ENCODE peak calls at places on chromosome 20, in eight cellular contexts. One of them, this sample, is unnamed.

GRCh38 chr20:38209736-38210405 is 44.8 kb upstream of the TGM2 start:
- DNase-seq in left colon: no peak
- DNase-seq in GOT3: no peak
- DNase-seq in stimulated activated CD4-positive, alpha-beta T cell treated with anti-CD3 and anti-CD28 coated beads, Interleukin-15, amount 100 ng/mL, for 1 hour: no peak
- DNase-seq in KG1: no peak
- DNase-seq in heart right ventricle: no peak
- DNase-seq in neural crest cell: no peak
- DNase-seq in activated CD4-positive, alpha-beta T cell treated with anti-CD3 and anti-CD28 coated beads, Interleukin-2, amount 50 U/mL, for 4 hours: no peak
- DNase-seq in this sample: no peak

GRCh38 chr20:10747019-10747418 is 73.2 kb upstream of the JAG1 start:
- DNase-seq in left colon: peak; percentile 68
- DNase-seq in GOT3: no peak
- DNase-seq in stimulated activated CD4-positive, alpha-beta T cell treated with anti-CD3 and anti-CD28 coated beads, Interleukin-15, amount 100 ng/mL, for 1 hour: no peak
- DNase-seq in KG1: no peak
- DNase-seq in heart right ventricle: peak; percentile 13
- DNase-seq in neural crest cell: no peak
- DNase-seq in activated CD4-positive, alpha-beta T cell treated with anti-CD3 and anti-CD28 coated beads, Interleukin-2, amount 50 U/mL, for 4 hours: no peak
- DNase-seq in this sample: no peak

GRCh38 chr20:25695532-25696383 is 895 bp downstream of the ZNF337 start:
- DNase-seq in left colon: no peak
- DNase-seq in GOT3: no peak
- DNase-seq in stimulated activated CD4-positive, alpha-beta T cell treated with anti-CD3 and anti-CD28 coated beads, Interleukin-15, amount 100 ng/mL, for 1 hour: no peak
- DNase-seq in KG1: no peak
- DNase-seq in heart right ventricle: peak; percentile 30
- DNase-seq in neural crest cell: no peak
- DNase-seq in activated CD4-positive, alpha-beta T cell treated with anti-CD3 and anti-CD28 coated beads, Interleukin-2, amount 50 U/mL, for 4 hours: no peak
- DNase-seq in this sample: no peak

GRCh38 chr20:51345601-51346101 is 196.9 kb downstream of the NFATC2 start:
- DNase-seq in left colon: no peak
- DNase-seq in GOT3: peak; percentile 74
- DNase-seq in stimulated activated CD4-positive, alpha-beta T cell treated with anti-CD3 and anti-CD28 coated beads, Interleukin-15, amount 100 ng/mL, for 1 hour: no peak
- DNase-seq in KG1: no peak
- DNase-seq in heart right ventricle: no peak
- DNase-seq in neural crest cell: no peak
- DNase-seq in activated CD4-positive, alpha-beta T cell treated with anti-CD3 and anti-CD28 coated beads, Interleukin-2, amount 50 U/mL, for 4 hours: no peak
- DNase-seq in this sample: no peak

GRCh38 chr20:40493071-40493470 is 196.0 kb downstream of the MAFB start:
- DNase-seq in left colon: no peak
- DNase-seq in GOT3: no peak
- DNase-seq in stimulated activated CD4-positive, alpha-beta T cell treated with anti-CD3 and anti-CD28 coated beads, Interleukin-15, amount 100 ng/mL, for 1 hour: no peak
- DNase-seq in KG1: no peak
- DNase-seq in heart right ventricle: peak; percentile 17
- DNase-seq in neural crest cell: no peak
- DNase-seq in activated CD4-positive, alpha-beta T cell treated with anti-CD3 and anti-CD28 coated beads, Interleukin-2, amount 50 U/mL, for 4 hours: no peak
- DNase-seq in this sample: no peak

GRCh38 chr20:1566701-1567100 is 9.2 kb upstream of the SIRPD start:
- DNase-seq in left colon: no peak
- DNase-seq in GOT3: no peak
- DNase-seq in stimulated activated CD4-positive, alpha-beta T cell treated with anti-CD3 and anti-CD28 coated beads, Interleukin-15, amount 100 ng/mL, for 1 hour: no peak
- DNase-seq in KG1: no peak
- DNase-seq in heart right ventricle: no peak
- DNase-seq in neural crest cell: no peak
- DNase-seq in activated CD4-positive, alpha-beta T cell treated with anti-CD3 and anti-CD28 coated beads, Interleukin-2, amount 50 U/mL, for 4 hours: no peak
- DNase-seq in this sample: no peak

GRCh38 chr20:23205221-23205620 is 119.1 kb upstream of the CD93 start:
- DNase-seq in left colon: no peak
- DNase-seq in GOT3: no peak
- DNase-seq in stimulated activated CD4-positive, alpha-beta T cell treated with anti-CD3 and anti-CD28 coated beads, Interleukin-15, amount 100 ng/mL, for 1 hour: no peak
- DNase-seq in KG1: no peak
- DNase-seq in heart right ventricle: no peak
- DNase-seq in neural crest cell: no peak
- DNase-seq in activated CD4-positive, alpha-beta T cell treated with anti-CD3 and anti-CD28 coated beads, Interleukin-2, amount 50 U/mL, for 4 hours: no peak
- DNase-seq in this sample: no peak

GRCh38 chr20:54560357-54560756 is 85.0 kb downstream of the DOK5 start:
- DNase-seq in left colon: no peak
- DNase-seq in GOT3: no peak
- DNase-seq in stimulated activated CD4-positive, alpha-beta T cell treated with anti-CD3 and anti-CD28 coated beads, Interleukin-15, amount 100 ng/mL, for 1 hour: no peak
- DNase-seq in KG1: no peak
- DNase-seq in heart right ventricle: no peak
- DNase-seq in neural crest cell: no peak
- DNase-seq in activated CD4-positive, alpha-beta T cell treated with anti-CD3 and anti-CD28 coated beads, Interleukin-2, amount 50 U/mL, for 4 hours: no peak
- DNase-seq in this sample: no peak

GRCh38 chr20:18585134-18585533 is 2.7 kb upstream of the DTD1 start:
- DNase-seq in left colon: no peak
- DNase-seq in GOT3: no peak
- DNase-seq in stimulated activated CD4-positive, alpha-beta T cell treated with anti-CD3 and anti-CD28 coated beads, Interleukin-15, amount 100 ng/mL, for 1 hour: no peak
- DNase-seq in KG1: no peak
- DNase-seq in heart right ventricle: no peak
- DNase-seq in neural crest cell: no peak
- DNase-seq in activated CD4-positive, alpha-beta T cell treated with anti-CD3 and anti-CD28 coated beads, Interleukin-2, amount 50 U/mL, for 4 hours: no peak
- DNase-seq in this sample: no peak

GRCh38 chr20:44461142-44461802 is 14.4 kb upstream of the TTPAL start:
- DNase-seq in left colon: no peak
- DNase-seq in GOT3: no peak
- DNase-seq in stimulated activated CD4-positive, alpha-beta T cell treated with anti-CD3 and anti-CD28 coated beads, Interleukin-15, amount 100 ng/mL, for 1 hour: no peak
- DNase-seq in KG1: no peak
- DNase-seq in heart right ventricle: no peak
- DNase-seq in neural crest cell: no peak
- DNase-seq in activated CD4-positive, alpha-beta T cell treated with anti-CD3 and anti-CD28 coated beads, Interleukin-2, amount 50 U/mL, for 4 hours: no peak
- DNase-seq in this sample: no peak

GRCh38 chr20:7399575-7399974 is 540.7 kb downstream of the HAO1 start:
- DNase-seq in left colon: no peak
- DNase-seq in GOT3: no peak
- DNase-seq in stimulated activated CD4-positive, alpha-beta T cell treated with anti-CD3 and anti-CD28 coated beads, Interleukin-15, amount 100 ng/mL, for 1 hour: no peak
- DNase-seq in KG1: no peak
- DNase-seq in heart right ventricle: no peak
- DNase-seq in neural crest cell: no peak
- DNase-seq in activated CD4-positive, alpha-beta T cell treated with anti-CD3 and anti-CD28 coated beads, Interleukin-2, amount 50 U/mL, for 4 hours: no peak
- DNase-seq in this sample: no peak

GRCh38 chr20:32537657-32538525 is 47.2 kb downstream of the NOL4L start:
- DNase-seq in left colon: peak; percentile 47
- DNase-seq in GOT3: no peak
- DNase-seq in stimulated activated CD4-positive, alpha-beta T cell treated with anti-CD3 and anti-CD28 coated beads, Interleukin-15, amount 100 ng/mL, for 1 hour: no peak
- DNase-seq in KG1: no peak
- DNase-seq in heart right ventricle: no peak
- DNase-seq in neural crest cell: no peak
- DNase-seq in activated CD4-positive, alpha-beta T cell treated with anti-CD3 and anti-CD28 coated beads, Interleukin-2, amount 50 U/mL, for 4 hours: no peak
- DNase-seq in this sample: no peak

GRCh38 chr20:57432874-57433491 is 41.8 kb downstream of the RBM38 start:
- DNase-seq in left colon: peak; percentile 84
- DNase-seq in GOT3: no peak
- DNase-seq in stimulated activated CD4-positive, alpha-beta T cell treated with anti-CD3 and anti-CD28 coated beads, Interleukin-15, amount 100 ng/mL, for 1 hour: peak; percentile 37
- DNase-seq in KG1: peak; percentile 75
- DNase-seq in heart right ventricle: peak; percentile 66
- DNase-seq in neural crest cell: no peak
- DNase-seq in activated CD4-positive, alpha-beta T cell treated with anti-CD3 and anti-CD28 coated beads, Interleukin-2, amount 50 U/mL, for 4 hours: peak; percentile 31
- DNase-seq in this sample: peak; percentile 30

GRCh38 chr20:37519508-37520416 is 1.3 kb upstream of the NNAT start:
- DNase-seq in left colon: no peak
- DNase-seq in GOT3: no peak
- DNase-seq in stimulated activated CD4-positive, alpha-beta T cell treated with anti-CD3 and anti-CD28 coated beads, Interleukin-15, amount 100 ng/mL, for 1 hour: no peak
- DNase-seq in KG1: no peak
- DNase-seq in heart right ventricle: no peak
- DNase-seq in neural crest cell: no peak
- DNase-seq in activated CD4-positive, alpha-beta T cell treated with anti-CD3 and anti-CD28 coated beads, Interleukin-2, amount 50 U/mL, for 4 hours: no peak
- DNase-seq in this sample: no peak

GRCh38 chr20:13648872-13649271 is 10.1 kb upstream of the TASP1 start:
- DNase-seq in left colon: no peak
- DNase-seq in GOT3: no peak
- DNase-seq in stimulated activated CD4-positive, alpha-beta T cell treated with anti-CD3 and anti-CD28 coated beads, Interleukin-15, amount 100 ng/mL, for 1 hour: no peak
- DNase-seq in KG1: no peak
- DNase-seq in heart right ventricle: no peak
- DNase-seq in neural crest cell: no peak
- DNase-seq in activated CD4-positive, alpha-beta T cell treated with anti-CD3 and anti-CD28 coated beads, Interleukin-2, amount 50 U/mL, for 4 hours: no peak
- DNase-seq in this sample: no peak

GRCh38 chr20:57390604-57391438 is at the start of gene RBM38:
- DNase-seq in left colon: peak; percentile 51
- DNase-seq in GOT3: no peak
- DNase-seq in stimulated activated CD4-positive, alpha-beta T cell treated with anti-CD3 and anti-CD28 coated beads, Interleukin-15, amount 100 ng/mL, for 1 hour: peak; percentile 63
- DNase-seq in KG1: no peak
- DNase-seq in heart right ventricle: peak; percentile 60
- DNase-seq in neural crest cell: peak; percentile 63
- DNase-seq in activated CD4-positive, alpha-beta T cell treated with anti-CD3 and anti-CD28 coated beads, Interleukin-2, amount 50 U/mL, for 4 hours: peak; percentile 60
- DNase-seq in this sample: peak; percentile 74

GRCh38 chr20:23340524-23340923 is 10.1 kb upstream of the NXT1 start:
- DNase-seq in left colon: no peak
- DNase-seq in GOT3: no peak
- DNase-seq in stimulated activated CD4-positive, alpha-beta T cell treated with anti-CD3 and anti-CD28 coated beads, Interleukin-15, amount 100 ng/mL, for 1 hour: no peak
- DNase-seq in KG1: no peak
- DNase-seq in heart right ventricle: peak; percentile 80
- DNase-seq in neural crest cell: peak; percentile 53
- DNase-seq in activated CD4-positive, alpha-beta T cell treated with anti-CD3 and anti-CD28 coated beads, Interleukin-2, amount 50 U/mL, for 4 hours: no peak
- DNase-seq in this sample: no peak

GRCh38 chr20:20083796-20084195 is 31.5 kb downstream of the CFAP61 start:
- DNase-seq in left colon: no peak
- DNase-seq in GOT3: no peak
- DNase-seq in stimulated activated CD4-positive, alpha-beta T cell treated with anti-CD3 and anti-CD28 coated beads, Interleukin-15, amount 100 ng/mL, for 1 hour: no peak
- DNase-seq in KG1: peak; percentile 6
- DNase-seq in heart right ventricle: no peak
- DNase-seq in neural crest cell: no peak
- DNase-seq in activated CD4-positive, alpha-beta T cell treated with anti-CD3 and anti-CD28 coated beads, Interleukin-2, amount 50 U/mL, for 4 hours: no peak
- DNase-seq in this sample: no peak

GRCh38 chr20:58800134-58800650 is 50.5 kb downstream of the GNAS-AS1 start:
- DNase-seq in left colon: no peak
- DNase-seq in GOT3: no peak
- DNase-seq in stimulated activated CD4-positive, alpha-beta T cell treated with anti-CD3 and anti-CD28 coated beads, Interleukin-15, amount 100 ng/mL, for 1 hour: no peak
- DNase-seq in KG1: no peak
- DNase-seq in heart right ventricle: no peak
- DNase-seq in neural crest cell: no peak
- DNase-seq in activated CD4-positive, alpha-beta T cell treated with anti-CD3 and anti-CD28 coated beads, Interleukin-2, amount 50 U/mL, for 4 hours: no peak
- DNase-seq in this sample: no peak

GRCh38 chr20:47038581-47039560 is 144.2 kb downstream of the EYA2 start:
- DNase-seq in left colon: no peak
- DNase-seq in GOT3: no peak
- DNase-seq in stimulated activated CD4-positive, alpha-beta T cell treated with anti-CD3 and anti-CD28 coated beads, Interleukin-15, amount 100 ng/mL, for 1 hour: no peak
- DNase-seq in KG1: no peak
- DNase-seq in heart right ventricle: no peak
- DNase-seq in neural crest cell: no peak
- DNase-seq in activated CD4-positive, alpha-beta T cell treated with anti-CD3 and anti-CD28 coated beads, Interleukin-2, amount 50 U/mL, for 4 hours: no peak
- DNase-seq in this sample: no peak

GRCh38 chr20:1196634-1197033 is 6.6 kb upstream of the C20orf202 start:
- DNase-seq in left colon: no peak
- DNase-seq in GOT3: no peak
- DNase-seq in stimulated activated CD4-positive, alpha-beta T cell treated with anti-CD3 and anti-CD28 coated beads, Interleukin-15, amount 100 ng/mL, for 1 hour: no peak
- DNase-seq in KG1: no peak
- DNase-seq in heart right ventricle: no peak
- DNase-seq in neural crest cell: no peak
- DNase-seq in activated CD4-positive, alpha-beta T cell treated with anti-CD3 and anti-CD28 coated beads, Interleukin-2, amount 50 U/mL, for 4 hours: no peak
- DNase-seq in this sample: no peak

GRCh38 chr20:59219206-59219605 is 55.6 kb downstream of the ZNF831 start:
- DNase-seq in left colon: no peak
- DNase-seq in GOT3: no peak
- DNase-seq in stimulated activated CD4-positive, alpha-beta T cell treated with anti-CD3 and anti-CD28 coated beads, Interleukin-15, amount 100 ng/mL, for 1 hour: no peak
- DNase-seq in KG1: no peak
- DNase-seq in heart right ventricle: no peak
- DNase-seq in neural crest cell: no peak
- DNase-seq in activated CD4-positive, alpha-beta T cell treated with anti-CD3 and anti-CD28 coated beads, Interleukin-2, amount 50 U/mL, for 4 hours: no peak
- DNase-seq in this sample: no peak

GRCh38 chr20:63100401-63100925 is 93.7 kb upstream of the BHLHE23 start:
- DNase-seq in left colon: peak; percentile 12
- DNase-seq in GOT3: no peak
- DNase-seq in stimulated activated CD4-positive, alpha-beta T cell treated with anti-CD3 and anti-CD28 coated beads, Interleukin-15, amount 100 ng/mL, for 1 hour: no peak
- DNase-seq in KG1: no peak
- DNase-seq in heart right ventricle: no peak
- DNase-seq in neural crest cell: no peak
- DNase-seq in activated CD4-positive, alpha-beta T cell treated with anti-CD3 and anti-CD28 coated beads, Interleukin-2, amount 50 U/mL, for 4 hours: no peak
- DNase-seq in this sample: no peak